ENCODE peak calls at places on chromosomes 5 and 9, in nine cellular contexts. R, Z, O, A, S, U, D, N and I are unnamed samples.

GRCh38 chr5:160348080-160348479 is 22.3 kb downstream of the C1QTNF2 start:
- DNase-seq in R (no peak), Z (no peak), O (no peak), A (no peak), S (no peak), U (no peak), D (no peak), N (no peak), I (no peak)

GRCh38 chr5:102782245-102782872 is 27.3 kb downstream of the PAM start:
- DNase-seq in R (no peak), Z (no peak), O (no peak), A (no peak), S (no peak), U (no peak), D (no peak), N (no peak), I (no peak)

GRCh38 chr9:133538851-133539250 is 4.3 kb downstream of the ADAMTSL2 start:
- DNase-seq in R (no peak), Z (no peak), O (no peak), A (no peak), S (no peak), U (no peak), D (no peak), N (no peak), I (no peak)

GRCh38 chr9:97313243-97313642 is 5.8 kb downstream of the CCDC180 start:
- DNase-seq in R (peak), Z (no peak), O (no peak), A (no peak), S (no peak), U (no peak), D (no peak), N (no peak), I (no peak)

GRCh38 chr9:85522459-85523092 is 219.2 kb downstream of the AGTPBP1 start:
- DNase-seq in R (peak), Z (no peak), O (no peak), A (peak), S (peak), U (no peak), D (peak), N (no peak), I (peak)

GRCh38 chr9:125133403-125134316 is 9.7 kb downstream of the SCAI start:
- DNase-seq in R (no peak), Z (no peak), O (no peak), A (no peak), S (no peak), U (no peak), D (no peak), N (no peak), I (no peak)

GRCh38 chr5:151686673-151687378 is at the start of gene SPARC:
- DNase-seq in R (peak), Z (peak), O (no peak), A (peak), S (peak), U (peak), D (peak), N (no peak), I (peak)

GRCh38 chr5:10734050-10734709 is 26.9 kb downstream of the DAP start:
- DNase-seq in R (no peak), Z (no peak), O (no peak), A (no peak), S (no peak), U (no peak), D (peak), N (no peak), I (peak)

GRCh38 chr5:168947212-168947868 is 353.6 kb downstream of the SLIT3 start:
- DNase-seq in R (no peak), Z (no peak), O (no peak), A (peak), S (peak), U (no peak), D (peak), N (peak), I (peak)

GRCh38 chr5:155872801-155873200 is 454.2 kb upstream of the SGCD start:
- DNase-seq in R (no peak), Z (no peak), O (no peak), A (no peak), S (no peak), U (no peak), D (no peak), N (no peak), I (no peak)

GRCh38 chr5:45779874-45780671 is 83.9 kb upstream of the HCN1 start:
- DNase-seq in R (no peak), Z (no peak), O (no peak), A (no peak), S (no peak), U (no peak), D (no peak), N (no peak), I (no peak)

GRCh38 chr9:116234091-116234490 is 80.5 kb downstream of the PAPPA start:
- DNase-seq in R (no peak), Z (peak), O (no peak), A (peak), S (peak), U (no peak), D (no peak), N (no peak), I (no peak)

GRCh38 chr9:90979138-90979551 is 177.5 kb downstream of the SYK start:
- DNase-seq in R (peak), Z (no peak), O (no peak), A (no peak), S (peak), U (no peak), D (no peak), N (no peak), I (no peak)

GRCh38 chr5:73365301-73365853 is 83.2 kb downstream of the FOXD1 start:
- DNase-seq in R (no peak), Z (no peak), O (no peak), A (peak), S (peak), U (no peak), D (no peak), N (no peak), I (no peak)

GRCh38 chr5:74272831-74273545 is 367.5 kb downstream of the ENC1 start:
- DNase-seq in R (no peak), Z (no peak), O (no peak), A (peak), S (no peak), U (no peak), D (no peak), N (no peak), I (no peak)

GRCh38 chr5:138724470-138725146 is 28.6 kb upstream of the CTNNA1 start:
- DNase-seq in R (peak), Z (no peak), O (no peak), A (peak), S (peak), U (no peak), D (no peak), N (no peak), I (no peak)

GRCh38 chr5:14240366-14240765 is 97.2 kb downstream of the TRIO start:
- DNase-seq in R (no peak), Z (no peak), O (no peak), A (peak), S (no peak), U (no peak), D (no peak), N (no peak), I (no peak)

GRCh38 chr9:120478208-120478607 is 101.8 kb downstream of the CDK5RAP2 start:
- DNase-seq in R (no peak), Z (no peak), O (no peak), A (peak), S (peak), U (no peak), D (no peak), N (no peak), I (no peak)

GRCh38 chr5:109876941-109877669 is 187.4 kb downstream of the MAN2A1 start:
- DNase-seq in R (no peak), Z (no peak), O (no peak), A (peak), S (peak), U (no peak), D (no peak), N (no peak), I (no peak)

DNA sequence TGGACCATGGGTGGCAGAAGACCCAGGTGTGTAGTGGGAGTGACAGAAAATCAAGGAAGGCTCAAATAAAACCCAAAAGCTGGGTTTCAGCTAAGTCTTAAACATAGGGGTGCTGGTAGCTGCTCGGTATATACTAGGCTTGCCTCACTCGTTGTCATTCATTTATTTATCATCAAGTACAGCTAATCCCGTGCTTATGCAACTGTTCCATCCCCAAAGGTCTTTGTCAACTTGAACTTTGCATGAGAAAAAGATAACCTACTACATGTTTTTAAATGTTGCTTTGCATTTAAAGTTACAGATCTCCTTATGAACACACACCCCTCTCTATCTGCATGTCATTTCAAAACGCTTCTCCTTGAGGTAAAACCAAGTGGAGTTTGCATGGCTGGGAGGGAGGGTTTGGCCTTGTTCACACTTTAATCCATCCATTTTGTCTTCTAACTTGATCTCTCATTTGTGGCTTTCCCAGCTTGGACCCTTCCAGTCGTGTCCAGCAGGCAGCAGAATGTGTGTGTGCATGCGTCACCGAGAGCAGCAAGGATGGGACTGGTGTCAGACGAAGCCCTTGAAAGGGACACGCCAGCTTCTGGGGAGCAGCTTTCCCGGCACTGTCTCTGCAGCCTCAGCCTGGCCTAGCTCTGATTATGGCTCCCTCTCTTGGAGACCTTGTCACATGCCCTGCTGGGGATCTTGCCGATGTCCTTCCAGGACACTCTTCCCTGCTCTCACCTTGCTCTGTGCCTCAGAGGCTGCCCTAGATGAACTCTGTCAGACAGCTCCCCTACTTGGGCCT is 133.5 kb downstream of the GADD45G start:
- DNase-seq in R (no peak), Z (no peak), O (no peak), A (no peak), S (no peak), U (no peak), D (no peak), N (no peak), I (no peak)
- TF ChIP-seq CTCF in R (no peak), Z (no peak), O (no peak), A (no peak), S (no peak), U (no peak), D (no peak), N (peak), I (no peak)

DNA sequence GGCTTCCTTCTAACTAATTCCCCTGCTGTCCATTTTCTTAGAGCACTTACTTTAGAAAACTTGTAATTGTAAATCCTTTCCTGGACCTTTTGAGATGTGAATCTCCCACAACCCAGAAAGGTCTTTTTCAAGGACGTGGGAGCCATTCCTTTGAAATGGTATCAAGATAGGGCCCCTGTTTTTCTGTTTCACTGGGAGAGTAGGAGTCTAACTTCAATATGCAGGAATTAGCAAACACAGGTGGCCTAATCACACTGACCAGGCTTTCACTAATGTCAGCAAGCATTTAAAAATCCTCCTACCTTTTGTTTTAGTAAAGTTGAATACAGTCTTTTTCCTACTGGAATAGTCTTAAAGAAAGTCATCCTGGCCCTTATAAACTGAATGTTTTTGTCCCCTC is 558.3 kb downstream of the PTPRD start:
- DNase-seq in R (no peak), Z (no peak), O (no peak), A (no peak), S (no peak), U (no peak), D (no peak), N (no peak), I (no peak)
- TF ChIP-seq CTCF in R (no peak), Z (no peak), O (no peak), A (no peak), S (no peak), U (no peak), D (no peak), N (no peak), I (no peak)

GRCh38 chr5:133783481-133783880 is 171.1 kb upstream of the FSTL4 start:
- DNase-seq in R (no peak), Z (peak), O (no peak), A (no peak), S (no peak), U (no peak), D (no peak), N (no peak), I (no peak)

GRCh38 chr5:133782736-133783135 is 170.4 kb upstream of the FSTL4 start:
- DNase-seq in R (no peak), Z (no peak), O (no peak), A (no peak), S (no peak), U (no peak), D (no peak), N (no peak), I (no peak)

GRCh38 chr5:133786432-133786831 is 174.1 kb upstream of the FSTL4 start:
- DNase-seq in R (no peak), Z (no peak), O (no peak), A (no peak), S (no peak), U (no peak), D (no peak), N (no peak), I (no peak)

GRCh38 chr5:133788121-133788520 is 175.8 kb upstream of the FSTL4 start:
- DNase-seq in R (no peak), Z (no peak), O (no peak), A (no peak), S (no peak), U (no peak), D (no peak), N (no peak), I (no peak)

DNA sequence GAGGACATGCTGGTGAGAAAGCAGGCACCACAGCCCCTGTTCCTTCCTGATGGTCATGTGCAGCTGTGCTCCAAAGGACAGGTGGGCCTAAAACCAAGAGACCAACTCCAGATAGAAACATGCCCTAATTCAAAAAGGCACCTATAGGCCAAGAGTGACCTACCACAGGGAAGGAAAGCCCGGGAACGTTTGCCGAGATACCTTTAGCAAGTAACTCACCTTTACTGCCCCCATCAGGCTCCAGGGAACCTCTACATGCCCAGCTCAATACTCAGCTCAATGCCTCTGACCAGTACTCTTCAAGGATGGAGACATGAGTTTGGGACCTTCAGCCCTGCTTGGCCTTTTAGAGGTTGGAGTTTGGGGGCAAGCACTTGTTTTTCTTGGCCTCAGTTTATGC is 172.8 kb upstream of the FSTL4 start:
- DNase-seq in R (no peak), Z (no peak), O (no peak), A (no peak), S (no peak), U (no peak), D (no peak), N (no peak), I (no peak)
- TF ChIP-seq CTCF in R (no peak), Z (no peak), O (no peak), A (no peak), S (no peak), U (no peak), D (no peak), N (no peak), I (no peak)

DNA sequence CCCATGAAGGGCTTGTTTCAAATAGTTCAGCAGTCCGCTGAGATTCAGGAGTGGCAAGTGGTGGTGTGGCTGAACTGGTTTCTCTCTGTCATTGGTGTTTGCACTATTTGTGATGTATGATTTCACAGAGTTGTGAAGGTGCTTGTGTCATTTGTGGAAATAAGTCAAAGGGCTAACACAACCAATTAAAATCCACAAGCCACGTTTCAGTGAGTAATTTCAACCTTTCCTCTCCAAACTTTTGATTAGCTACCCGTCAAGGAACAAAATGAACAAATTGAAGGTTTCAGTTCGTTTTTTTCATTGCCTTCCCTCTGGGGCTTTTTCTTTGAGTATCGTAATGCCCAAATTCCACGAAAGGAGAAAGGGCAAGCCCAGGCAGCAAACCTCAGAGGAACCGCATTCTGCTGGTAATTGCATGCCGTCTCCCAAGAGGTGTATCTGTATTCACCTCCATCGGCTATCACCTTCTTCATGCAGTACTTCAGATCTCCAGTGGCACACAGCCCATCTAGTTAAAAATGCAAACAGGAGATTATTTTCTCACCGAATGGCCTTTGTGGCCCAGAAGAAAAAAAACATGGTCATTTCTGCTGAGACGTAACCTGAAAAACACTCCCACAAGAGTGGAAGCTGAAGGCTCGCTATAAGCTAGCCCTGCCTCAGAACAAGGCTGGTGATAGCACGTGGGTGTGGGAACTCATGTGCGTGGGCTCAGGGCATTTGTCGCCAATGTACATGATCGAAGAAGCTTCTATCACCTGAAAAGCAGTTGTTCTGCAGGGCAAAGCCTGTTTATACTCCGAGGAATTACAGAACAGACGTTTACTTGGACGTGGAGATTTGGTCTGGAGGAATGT is 197.1 kb downstream of the NR3C1 start:
- DNase-seq in R (no peak), Z (no peak), O (no peak), A (no peak), S (peak), U (no peak), D (no peak), N (no peak), I (no peak)
- TF ChIP-seq CTCF in R (no peak), Z (no peak), O (no peak), A (no peak), S (no peak), U (no peak), D (no peak), N (no peak), I (no peak)